ENCODE peak calls at places on chromosomes 2 and 18, in six cellular contexts. B, L, U, X, Y and C are unnamed samples.

GRCh38 chr18:32803571-32803970 is 30.7 kb upstream of the KLHL14 start:
- DNase-seq in Y (no peak), L (peak; percentile 36), U (no peak), B (no peak), X (no peak), C (no peak)

GRCh38 chr18:62979172-62979571 is 263.8 kb downstream of the PHLPP1 start:
- DNase-seq in B (peak; percentile 96), X (peak; percentile 73), U (peak; percentile 63), L (no peak), Y (peak; percentile 84), C (peak; percentile 85)

GRCh38 chr2:191012845-191013616 is 940 bp downstream of the STAT1 start:
- DNase-seq in B (peak; percentile 30), X (no peak), U (peak; percentile 57), Y (no peak), L (no peak), C (peak; percentile 48)

GRCh38 chr2:120680136-120680761 is 55.4 kb upstream of the GLI2 start:
- DNase-seq in U (peak; percentile 93), X (peak; percentile 89), Y (peak; percentile 79), L (peak; percentile 31), B (peak; percentile 88), C (peak; percentile 90)

GRCh38 chr2:208315081-208315788 is 49.2 kb downstream of the PIKFYVE start:
- DNase-seq in X (peak; percentile 48), B (peak; percentile 42), L (peak; percentile 71), Y (peak; percentile 70), U (peak; percentile 46), C (peak; percentile 38)

GRCh38 chr2:62526531-62527381 is 20.8 kb upstream of the TMEM17 start:
- DNase-seq in L (no peak), Y (no peak), U (no peak), X (no peak), B (no peak), C (no peak)

GRCh38 chr2:217271813-217272212 is 411.9 kb upstream of the TNP1 start:
- DNase-seq in B (no peak), X (no peak), Y (no peak), L (no peak), U (no peak), C (no peak)

GRCh38 chr2:31112544-31112943 is 25.7 kb downstream of the GALNT14 start:
- DNase-seq in U (no peak), L (no peak), Y (no peak), B (no peak), X (no peak), C (no peak)

GRCh38 chr2:218995972-218996644 is 2.9 kb upstream of the CRYBA2 start:
- DNase-seq in L (peak; percentile 62), X (peak; percentile 94), U (peak; percentile 82), Y (peak; percentile 75), B (peak; percentile 77), C (peak; percentile 82)

GRCh38 chr18:12308386-12309100 is 502 bp downstream of the TUBB6 start:
- DNase-seq in U (peak; percentile 92), X (peak; percentile 91), L (peak; percentile 66), B (peak; percentile 88), Y (peak; percentile 91), C (peak; percentile 85)

GRCh38 chr2:175834472-175834871 is 167.6 kb downstream of the LNPK start:
- DNase-seq in B (no peak), U (no peak), Y (no peak), X (no peak), L (no peak), C (no peak)

GRCh38 chr18:78069784-78070664 is 820.4 kb downstream of the GALR1 start:
- DNase-seq in X (no peak), L (no peak), B (no peak), U (no peak), Y (no peak), C (no peak)

GRCh38 chr18:57803119-57803969 is at the start of gene ATP8B1:
- DNase-seq in U (peak; percentile 68), B (peak; percentile 73), Y (peak; percentile 76), X (peak; percentile 86), L (peak; percentile 23), C (peak; percentile 54)

GRCh38 chr18:44798433-44799048 is 117.9 kb downstream of the SETBP1 start:
- DNase-seq in B (no peak), Y (no peak), U (no peak), X (no peak), L (no peak), C (no peak)

GRCh38 chr18:80171190-80171872 is 62.3 kb downstream of the ADNP2 start:
- DNase-seq in U (peak; percentile 50), Y (peak; percentile 43), X (peak; percentile 70), B (peak; percentile 69), L (peak; percentile 43), C (peak; percentile 54)

GRCh38 chr18:22223263-22223960 is 54.0 kb downstream of the GATA6 start:
- DNase-seq in L (no peak), U (peak; percentile 90), Y (peak; percentile 34), X (peak; percentile 78), B (peak; percentile 95), C (peak; percentile 98)

GRCh38 chr2:86372641-86373502 is 35.4 kb upstream of the REEP1 start:
- DNase-seq in X (no peak), B (peak; percentile 42), U (peak; percentile 63), Y (peak; percentile 29), L (no peak), C (peak; percentile 70)

GRCh38 chr18:50179465-50179864 is 15.5 kb downstream of the MYO5B start:
- DNase-seq in B (no peak), X (no peak), Y (no peak), U (no peak), L (no peak), C (no peak)

GRCh38 chr2:97718051-97718882 is 4.9 kb downstream of the ZAP70 start:
- DNase-seq in Y (no peak), X (peak; percentile 48), B (no peak), U (no peak), L (no peak), C (no peak)

GRCh38 chr2:61720911-61721310 is 132.9 kb downstream of the FAM161A start:
- DNase-seq in X (no peak), Y (no peak), B (no peak), U (no peak), L (no peak), C (no peak)

GRCh38 chr2:207408086-207408794 is 121.5 kb upstream of the CREB1 start:
- DNase-seq in Y (peak; percentile 24), B (no peak), L (peak; percentile 26), X (no peak), U (peak; percentile 50), C (peak; percentile 95)

GRCh38 chr2:85983766-85984165 is 95.0 kb upstream of the ST3GAL5 start:
- DNase-seq in Y (no peak), X (no peak), B (no peak), L (no peak), U (no peak), C (no peak)

GRCh38 chr2:95320344-95320712 is 23.2 kb downstream of the KCNIP3 start:
- DNase-seq in U (no peak), Y (no peak), X (no peak), B (no peak), L (no peak), C (no peak)

GRCh38 chr2:236657801-236658200 is 88.2 kb downstream of the ACKR3 start:
- DNase-seq in B (no peak), X (no peak), L (no peak), U (no peak), Y (no peak), C (no peak)

GRCh38 chr2:236658974-236659757 is 89.5 kb downstream of the ACKR3 start:
- DNase-seq in X (no peak), Y (no peak), B (no peak), U (no peak), L (no peak), C (no peak)

GRCh38 chr2:236661064-236661761 is 91.6 kb downstream of the ACKR3 start:
- DNase-seq in B (peak; percentile 11), U (peak; percentile 25), X (peak; percentile 68), L (no peak), Y (no peak), C (peak; percentile 70)

GRCh38 chr2:236661762-236662110 is 92.1 kb downstream of the ACKR3 start:
- DNase-seq in U (peak; percentile 35), X (no peak), L (no peak), Y (no peak), B (no peak), C (peak; percentile 25)

DNA sequence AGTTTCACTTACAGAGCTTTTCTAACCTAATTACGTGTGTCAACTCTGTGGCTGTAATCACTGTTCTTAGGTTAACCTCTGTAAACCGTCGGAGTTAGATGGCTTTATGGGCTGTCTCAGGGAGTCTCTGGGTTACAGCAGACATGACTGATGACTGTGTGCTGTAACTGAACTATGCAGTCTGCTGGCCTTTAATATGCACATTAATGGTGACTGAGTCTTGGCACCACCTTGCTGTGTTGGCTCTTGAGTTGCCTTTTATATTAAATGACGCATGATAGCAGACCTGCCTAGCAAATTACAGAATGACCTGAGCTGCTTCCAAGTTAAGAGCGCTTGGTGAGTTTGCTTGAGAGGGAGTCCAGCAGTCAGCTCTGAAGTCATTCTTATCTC is 90.1 kb downstream of the ACKR3 start:
- DNase-seq in B (peak; percentile 34), X (no peak), L (no peak), Y (no peak), U (peak; percentile 17), C (peak; percentile 28)
- TF ChIP-seq CTCF in B (no peak), X (no peak), L (no peak), Y (no peak), U (no peak), C (no peak)

DNA sequence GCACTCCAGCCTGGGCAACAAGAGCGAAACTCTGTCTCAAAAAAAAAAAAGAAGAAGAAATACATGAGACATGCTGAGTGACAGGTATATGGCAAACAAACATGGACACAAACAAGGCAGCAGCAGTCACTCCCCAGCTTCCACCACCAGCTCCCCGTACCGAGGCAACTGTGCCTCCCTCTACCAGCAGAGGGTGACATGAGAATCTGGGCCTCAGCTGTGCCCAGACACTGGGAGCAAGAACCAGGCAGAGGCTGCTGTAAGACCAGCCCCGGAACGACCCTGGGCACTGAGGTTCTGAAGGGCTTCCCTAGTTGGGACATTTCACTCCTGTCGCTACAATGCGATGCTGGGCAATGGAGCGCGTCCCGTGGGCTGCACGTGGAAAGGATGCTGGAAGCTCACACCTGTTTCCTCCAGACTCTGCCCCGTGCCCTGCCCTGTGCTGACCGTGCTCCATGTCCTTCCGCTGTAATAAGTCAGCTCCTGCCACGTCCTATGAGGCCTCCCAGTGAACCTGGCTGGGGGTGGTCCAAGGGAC is 37.1 kb downstream of the BOK start:
- DNase-seq in B (no peak), Y (no peak), U (no peak), L (no peak), X (no peak), C (peak; percentile 30)
- TF ChIP-seq CTCF in B (peak; percentile 5), Y (peak; percentile 35), U (peak; percentile 29), L (peak; percentile 11), X (no peak), C (peak; percentile 24)

GRCh38 chr2:231410293-231411004 is 14.9 kb downstream of the B3GNT7 start:
- DNase-seq in L (no peak), Y (no peak), B (no peak), U (no peak), X (no peak), C (no peak)
- TF ChIP-seq CTCF in L (peak; percentile 38), Y (peak; percentile 24), B (peak; percentile 21), U (peak; percentile 39), X (no peak), C (peak; percentile 30)

DNA sequence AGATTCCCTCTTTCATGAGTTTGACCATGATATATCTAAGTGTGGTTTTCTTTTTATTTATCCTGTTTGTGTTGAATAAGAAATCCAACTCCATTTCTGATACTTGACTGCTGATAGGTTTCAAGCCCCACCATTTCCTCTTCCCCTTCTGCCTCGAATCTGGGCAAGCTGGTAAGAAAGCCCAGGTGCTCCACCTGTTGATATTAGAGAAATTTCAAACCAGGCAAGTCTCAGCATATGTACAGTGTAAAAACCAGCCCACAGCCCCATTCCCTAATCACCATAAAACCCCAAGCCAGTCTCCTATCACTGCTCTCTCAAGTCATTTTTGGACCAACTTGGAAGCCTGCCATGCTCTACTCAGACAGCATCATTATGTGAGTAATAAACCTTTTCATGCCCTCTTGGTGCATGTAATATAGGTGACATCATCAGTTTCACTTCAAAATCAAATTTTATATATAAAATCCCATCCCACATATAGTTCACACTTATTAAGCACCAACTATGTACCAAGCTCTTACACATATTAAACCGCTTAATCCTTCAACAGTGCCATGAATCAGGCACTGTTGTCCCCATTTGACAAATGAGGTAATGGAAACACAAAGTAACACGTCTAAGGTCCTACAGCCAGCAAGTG is 46.6 kb downstream of the SMAD2 start:
- DNase-seq in U (peak; percentile 52), L (no peak), B (peak; percentile 76), X (no peak), Y (peak; percentile 62), C (peak; percentile 61)
- TF ChIP-seq CTCF in U (no peak), L (no peak), B (no peak), X (no peak), Y (no peak), C (no peak)